ENCODE peak calls at places on chromosome X, in nine cellular contexts. I is astrocyte, J is H9, V is mammary epithelial cell, H is Karpas-422, C is IMR-90, R is H1, S is MM.1S, N is fibroblast of lung. T is an unnamed sample.
A peak's percentile ranks its signal among the peaks of the same experiment; 100 is the strongest.

GRCh38 chrX:35382966-35383365 is 415.2 kb upstream of the MAGEB16 start:
- DNase-seq in J (no peak), I (no peak), C (no peak), H (no peak), R (no peak), N (no peak), S (no peak), V (no peak), T (no peak)

GRCh38 chrX:49242545-49243066 is 7.3 kb downstream of the CCDC22 start:
- DNase-seq in C (no peak), J (no peak), R (no peak), V (no peak), H (no peak), N (no peak), S (no peak), I (no peak), T (peak; percentile 88)

GRCh38 chrX:134891652-134892051 is 99.1 kb upstream of the SMIM10 start:
- DNase-seq in N (no peak), S (no peak), C (peak; percentile 31), V (no peak), I (peak; percentile 29), H (no peak), R (no peak), J (no peak), T (peak; percentile 31)

GRCh38 chrX:48196745-48197213 is at the start of gene SSX5:
- DNase-seq in I (no peak), S (no peak), V (no peak), R (no peak), C (no peak), N (no peak), J (no peak), H (peak; percentile 39), T (no peak)

GRCh38 chrX:8189096-8189830 is 18.2 kb upstream of the VCX2 start:
- DNase-seq in H (no peak), R (no peak), S (no peak), V (no peak), J (no peak), N (no peak), I (no peak), C (no peak), T (no peak)

GRCh38 chrX:103791233-103791632 is 14.6 kb downstream of the PLP1 start:
- DNase-seq in V (no peak), C (peak; percentile 27), N (no peak), I (no peak), J (no peak), R (no peak), S (no peak), H (no peak), T (no peak)

GRCh38 chrX:29728639-29729038 is 486.7 kb upstream of the MAGEB2 start:
- DNase-seq in S (no peak), J (no peak), C (peak; percentile 56), R (no peak), H (no peak), V (peak; percentile 45), N (peak; percentile 61), I (no peak), T (peak; percentile 34)

GRCh38 chrX:70960728-70961127 is 29.8 kb upstream of the SLC7A3 start:
- DNase-seq in S (peak; percentile 29), C (no peak), N (no peak), R (no peak), J (no peak), V (no peak), I (no peak), H (no peak), T (no peak)

GRCh38 chrX:123833387-123833786 is 26.5 kb upstream of the XIAP start:
- DNase-seq in S (peak; percentile 63), N (peak; percentile 46), I (no peak), J (peak; percentile 50), H (peak; percentile 86), C (peak; percentile 39), R (peak; percentile 66), V (peak; percentile 42), T (peak; percentile 82)

GRCh38 chrX:112359906-112360305 is 277.3 kb upstream of the TRPC5 start:
- DNase-seq in V (no peak), R (no peak), C (peak; percentile 70), I (peak; percentile 14), H (no peak), S (no peak), J (no peak), N (no peak), T (no peak)

GRCh38 chrX:154024271-154024670 is 4.6 kb upstream of the IRAK1 start:
- DNase-seq in N (no peak), J (no peak), H (no peak), I (no peak), C (no peak), S (no peak), V (no peak), R (no peak), T (peak; percentile 56)

GRCh38 chrX:136198010-136198409 is 50.7 kb downstream of the FHL1 start:
- DNase-seq in H (no peak), V (no peak), N (no peak), C (no peak), R (no peak), I (no peak), J (no peak), S (no peak), T (no peak)
- H3K4me1 ChIP-seq in H (peaks cover 2% of the 10 kb centered on the region), V (no peaks in the 10 kb centered on the region), N (peaks cover 10% of the 10 kb centered on the region), C (peaks cover 9% of the 10 kb centered on the region), R (peaks cover 2% of the 10 kb centered on the region), I (peaks cover 14% of the 10 kb centered on the region), J (no peaks in the 10 kb centered on the region), S (peaks cover 6% of the 10 kb centered on the region), T (peaks cover 32% of the 10 kb centered on the region)

GRCh38 chrX:69759921-69760625 is 144.2 kb downstream of the EDA start:
- DNase-seq in C (no peak), I (no peak), R (no peak), H (no peak), S (no peak), J (no peak), N (no peak), V (no peak), T (peak; percentile 10)

GRCh38 chrX:69761633-69762032 is 145.7 kb downstream of the EDA start:
- DNase-seq in N (no peak), R (no peak), J (no peak), S (no peak), H (no peak), C (no peak), I (no peak), V (no peak), T (no peak)

GRCh38 chrX:69762340-69762739 is 146.4 kb downstream of the EDA start:
- DNase-seq in I (no peak), J (no peak), H (no peak), S (no peak), R (no peak), V (no peak), N (no peak), C (no peak), T (no peak)
- H3K27me3 ChIP-seq in I (no peaks in the 10 kb centered on the region), J (no peaks in the 10 kb centered on the region), H (no peaks in the 10 kb centered on the region), S (no peaks in the 10 kb centered on the region), R (no peaks in the 10 kb centered on the region), V (no peaks in the 10 kb centered on the region), N (no peaks in the 10 kb centered on the region), C (peaks cover 1% of the 10 kb centered on the region), T (peaks cover 3% of the 10 kb centered on the region)

DNA sequence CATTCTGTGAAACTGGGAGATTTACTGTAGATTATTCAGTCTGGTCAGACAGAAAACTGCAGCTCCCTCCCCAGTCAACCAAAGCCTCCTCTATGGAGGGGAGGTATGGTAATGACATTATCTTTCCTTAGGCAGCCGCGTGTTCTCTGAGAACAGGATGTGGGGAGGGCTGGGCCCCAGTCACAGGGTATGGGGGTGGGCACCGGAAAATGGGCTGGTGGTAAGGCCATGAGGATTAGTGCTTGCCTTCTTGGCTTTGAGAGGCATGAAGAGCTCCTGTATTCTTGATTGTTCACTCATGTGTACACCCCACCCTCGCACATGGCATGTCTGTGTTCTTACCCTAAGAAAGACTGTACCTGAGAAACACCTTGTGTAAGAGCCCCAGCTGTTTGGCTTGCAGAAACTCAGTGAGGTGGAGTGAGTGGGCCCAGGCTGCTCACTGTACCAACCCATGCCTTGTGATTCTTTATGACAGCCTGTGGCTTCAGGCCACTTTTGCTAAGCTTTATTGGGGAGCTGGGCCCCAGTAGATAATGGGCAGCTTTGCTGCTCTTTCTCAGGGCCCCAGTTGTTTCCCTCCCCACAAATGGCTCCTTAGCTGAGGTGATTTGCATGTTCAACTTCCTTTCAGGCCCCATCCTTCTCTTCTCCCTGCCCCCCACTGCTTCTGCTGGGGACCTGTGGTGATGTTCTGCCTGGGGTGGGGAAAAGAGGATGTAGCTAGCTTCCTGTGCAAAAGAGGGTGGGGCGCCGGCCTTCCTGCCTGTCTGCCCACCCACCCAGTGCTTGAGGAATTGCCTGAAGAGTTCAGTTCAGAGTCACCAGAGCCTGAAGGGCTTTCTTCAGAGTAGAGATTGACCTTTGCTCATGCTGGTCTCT is 30.7 kb downstream of the MSN start:
- DNase-seq in N (no peak), H (peak; percentile 91), R (no peak), I (peak; percentile 27), S (peak; percentile 79), J (peak; percentile 32), C (no peak), V (no peak), T (no peak)
- H4K20me1 ChIP-seq in N (no peaks in the 10 kb centered on the region), H (no peaks in the 10 kb centered on the region), R (no peaks in the 10 kb centered on the region), I (peaks cover 81% of the 10 kb centered on the region), S (no peaks in the 10 kb centered on the region), J (no peaks in the 10 kb centered on the region), C (peaks cover 83% of the 10 kb centered on the region), V (no peaks in the 10 kb centered on the region), T (peaks cover 33% of the 10 kb centered on the region)

GRCh38 chrX:81259714-81260395 is 58.0 kb downstream of the SH3BGRL start:
- DNase-seq in C (peak; percentile 20), H (no peak), V (peak; percentile 37), R (no peak), N (peak; percentile 35), S (no peak), I (peak; percentile 41), J (no peak), T (no peak)

GRCh38 chrX:81263067-81263466 is 61.2 kb downstream of the SH3BGRL start:
- DNase-seq in H (no peak), R (no peak), J (no peak), C (no peak), V (no peak), I (no peak), S (no peak), N (no peak), T (no peak)

GRCh38 chrX:81259008-81259713 is 57.3 kb downstream of the SH3BGRL start:
- DNase-seq in R (no peak), N (peak; percentile 82), I (peak; percentile 59), S (no peak), H (no peak), V (no peak), C (peak; percentile 67), J (no peak), T (no peak)

GRCh38 chrX:81261576-81261975 is 59.7 kb downstream of the SH3BGRL start:
- DNase-seq in V (peak; percentile 53), S (no peak), I (peak; percentile 78), N (peak; percentile 3), C (peak; percentile 49), J (no peak), H (no peak), R (no peak), T (no peak)

DNA sequence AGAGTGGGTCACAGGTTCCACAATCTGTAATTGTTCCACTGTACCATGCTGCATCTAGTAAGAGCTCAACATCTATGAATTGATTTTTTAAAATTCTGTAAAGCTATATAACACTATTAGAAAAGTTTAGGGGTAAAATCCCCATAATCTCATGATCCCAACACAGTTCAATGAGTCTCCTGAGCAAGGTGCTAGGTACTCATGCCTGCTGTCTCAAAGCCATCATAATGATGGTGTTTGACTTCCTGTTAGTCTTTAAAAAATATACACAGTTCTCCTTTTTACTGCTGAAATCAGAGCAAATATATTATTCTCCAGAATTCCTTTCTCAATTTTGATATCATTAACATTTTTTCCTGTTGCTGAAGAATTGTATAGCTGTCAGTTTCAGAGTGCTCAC is 55.9 kb downstream of the SH3BGRL start:
- DNase-seq in I (no peak), C (no peak), N (no peak), R (no peak), V (no peak), S (no peak), H (no peak), J (no peak), T (no peak)
- H3K4me1 ChIP-seq in I (peaks cover 34% of the 10 kb centered on the region), C (peaks cover 2% of the 10 kb centered on the region), N (peaks cover 3% of the 10 kb centered on the region), R (peaks cover 3% of the 10 kb centered on the region), V (peaks cover 20% of the 10 kb centered on the region), S (no peaks in the 10 kb centered on the region), H (no peaks in the 10 kb centered on the region), J (no peaks in the 10 kb centered on the region), T (peaks cover 29% of the 10 kb centered on the region)

T was measured in osteoblast.